ENCODE peak calls at places on chromosomes 3 and 15, in seven cellular contexts. R is stomach, Q is HepG2, W is sigmoid colon, I is A549, T is tibial nerve, Y is ovary. K is an unnamed sample.

GRCh38 chr15:69735126-69735525 is 282.5 kb downstream of the RPLP1 start:
- DNase-seq in Q (no peak), W (no peak), T (peak; percentile 30), Y (no peak), I (no peak), R (no peak), K (no peak)

GRCh38 chr3:44309500-44309899 is 29.1 kb upstream of the TCAIM start:
- DNase-seq in I (no peak), Y (no peak), Q (no peak), W (no peak), T (no peak), R (no peak), K (no peak)

GRCh38 chr15:68536331-68537095 is 42.3 kb upstream of the CORO2B start:
- DNase-seq in W (no peak), T (no peak), I (no peak), R (no peak), Q (no peak), Y (no peak), K (no peak)

GRCh38 chr3:81592101-81592500 is 169.3 kb downstream of the GBE1 start:
- DNase-seq in I (no peak), Y (no peak), W (no peak), Q (no peak), R (no peak), T (no peak), K (no peak)

GRCh38 chr3:55247666-55248065 is 239.4 kb downstream of the WNT5A start:
- DNase-seq in Q (no peak), Y (no peak), T (no peak), R (no peak), I (no peak), W (no peak), K (no peak)

GRCh38 chr3:150407818-150408231 is 273 bp upstream of the TSC22D2 start:
- DNase-seq in R (no peak), T (peak; percentile 93), I (peak; percentile 64), Y (peak; percentile 99), W (peak; percentile 98), Q (no peak), K (peak; percentile 98)

GRCh38 chr15:36879568-36880225 is 220.7 kb downstream of the MEIS2 start:
- DNase-seq in T (no peak), I (no peak), Y (no peak), W (no peak), Q (no peak), R (no peak), K (no peak)

GRCh38 chr3:55501905-55502304 is 14.8 kb upstream of the WNT5A start:
- DNase-seq in T (no peak), Y (no peak), Q (no peak), R (no peak), I (no peak), W (no peak), K (no peak)

GRCh38 chr3:195030791-195031321 is 240.1 kb downstream of the XXYLT1 start:
- DNase-seq in W (no peak), Y (no peak), I (peak; percentile 14), T (no peak), Q (peak; percentile 74), R (no peak), K (no peak)

GRCh38 chr3:126146525-126147146 is 33.8 kb downstream of the ALDH1L1 start:
- DNase-seq in Y (no peak), W (peak; percentile 56), R (no peak), T (no peak), I (no peak), Q (no peak), K (peak; percentile 6)

GRCh38 chr3:4418156-4418555 is 48.9 kb downstream of the SUMF1 start:
- DNase-seq in R (no peak), W (no peak), Y (no peak), T (no peak), I (no peak), Q (no peak), K (no peak)

GRCh38 chr3:181712190-181712504 is 422 bp downstream of the SOX2 start:
- DNase-seq in Q (no peak), I (no peak), Y (no peak), W (no peak), R (no peak), T (no peak), K (no peak)

GRCh38 chr3:28326458-28326926 is 22.0 kb upstream of the ZCWPW2 start:
- DNase-seq in Y (no peak), R (no peak), I (no peak), Q (no peak), T (no peak), W (no peak), K (peak; percentile 7)

GRCh38 chr15:43294091-43294706 is 27.5 kb upstream of the TGM5 start:
- DNase-seq in R (no peak), W (no peak), T (no peak), Y (no peak), Q (no peak), I (no peak), K (no peak)

GRCh38 chr15:85976986-85977385 is 102.7 kb upstream of the AGBL1 start:
- DNase-seq in I (no peak), Y (no peak), W (no peak), Q (no peak), T (no peak), R (no peak), K (no peak)

GRCh38 chr3:148203263-148204010 is 494.3 kb upstream of the AGTR1 start:
- DNase-seq in T (no peak), Q (no peak), R (no peak), I (no peak), W (no peak), Y (no peak), K (no peak)

GRCh38 chr15:90603893-90604292 is 74.2 kb downstream of the CRTC3 start:
- DNase-seq in R (peak; percentile 41), T (no peak), W (no peak), I (no peak), Y (no peak), Q (no peak), K (peak; percentile 53)

GRCh38 chr3:147614210-147614609 is 205.0 kb downstream of the ZIC1 start:
- DNase-seq in T (no peak), Q (no peak), W (no peak), I (no peak), R (no peak), Y (no peak), K (no peak)

GRCh38 chr15:71374607-71375352 is 259.5 kb downstream of the THSD4 start:
- DNase-seq in Y (no peak), R (no peak), Q (no peak), T (no peak), I (no peak), W (no peak), K (peak; percentile 24)

GRCh38 chr3:38834110-38834509 is 18.1 kb upstream of the SCN10A start:
- DNase-seq in T (peak; percentile 28), Y (no peak), Q (peak; percentile 50), I (peak; percentile 9), W (peak; percentile 67), R (no peak), K (peak; percentile 9)

DNA sequence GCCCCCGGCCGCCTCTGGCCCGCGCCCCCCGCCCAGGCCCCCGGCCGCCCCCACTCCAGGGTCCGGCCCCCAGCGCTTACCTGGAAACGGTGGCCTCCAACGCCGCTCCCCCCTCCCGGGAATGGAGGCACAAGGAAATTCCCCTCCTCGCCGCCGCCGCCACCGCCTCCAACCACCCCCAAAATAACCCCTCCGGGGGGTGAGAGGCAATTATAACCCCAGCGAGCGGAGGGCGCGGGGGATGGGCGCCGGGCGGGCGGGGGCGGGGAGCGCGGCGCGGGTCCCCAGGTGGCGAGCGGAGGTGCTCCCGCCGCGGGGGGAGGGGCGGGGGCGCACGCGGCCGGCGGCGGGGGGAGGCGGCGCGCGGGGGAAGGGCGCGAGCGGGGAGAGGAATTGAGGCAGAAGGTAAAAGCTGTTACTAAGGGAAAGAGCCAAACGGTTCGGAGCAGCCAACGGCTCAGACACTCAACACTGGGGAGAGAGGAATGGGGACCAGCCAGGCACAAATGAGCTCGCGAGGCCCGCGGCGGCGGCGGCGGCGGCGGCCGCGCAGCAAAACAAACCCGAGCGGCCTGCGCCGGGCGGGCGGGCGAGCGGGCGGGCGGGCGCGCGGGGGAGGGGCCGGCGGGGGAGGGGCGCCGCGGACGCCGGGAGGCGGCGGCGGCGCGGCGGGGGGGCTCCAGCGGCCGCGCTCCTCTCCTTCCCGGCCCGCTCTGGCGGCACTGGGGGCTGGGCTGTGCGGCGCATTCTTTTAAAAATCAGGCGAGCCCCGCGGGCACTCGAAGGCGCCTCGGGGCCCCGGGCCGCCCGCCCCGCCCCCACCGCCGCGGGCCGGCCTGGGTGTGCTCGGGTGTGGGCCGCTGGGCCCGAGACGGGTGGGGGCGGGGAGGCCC is at the start of gene TBL1XR1:
- DNase-seq in I (peak; percentile 66), R (peak; percentile 95), W (peak; percentile 97), T (peak; percentile 83), Y (peak; percentile 93), Q (peak; percentile 85), K (peak; percentile 95)
- TF ChIP-seq EP300 in I (peak; percentile 60), R (peak; percentile 24), W (peak; percentile 65), T (no peak), Y (peak; percentile 61), Q (peak; percentile 12), K (peak; percentile 90)

GRCh38 chr3:53708001-53708621 is 138.1 kb downstream of the CHDH start:
- DNase-seq in Q (no peak), W (no peak), R (peak; percentile 25), I (no peak), Y (no peak), T (no peak), K (no peak)
- TF ChIP-seq POLR2A in Q (no peak), W (no peak), R (no peak), I (no peak), Y (no peak), T (no peak), K (no peak)

GRCh38 chr3:22691407-22691806 is 511.7 kb upstream of the UBE2E2 start:
- DNase-seq in Y (no peak), W (no peak), T (no peak), Q (no peak), I (no peak), R (no peak), K (no peak)

DNA sequence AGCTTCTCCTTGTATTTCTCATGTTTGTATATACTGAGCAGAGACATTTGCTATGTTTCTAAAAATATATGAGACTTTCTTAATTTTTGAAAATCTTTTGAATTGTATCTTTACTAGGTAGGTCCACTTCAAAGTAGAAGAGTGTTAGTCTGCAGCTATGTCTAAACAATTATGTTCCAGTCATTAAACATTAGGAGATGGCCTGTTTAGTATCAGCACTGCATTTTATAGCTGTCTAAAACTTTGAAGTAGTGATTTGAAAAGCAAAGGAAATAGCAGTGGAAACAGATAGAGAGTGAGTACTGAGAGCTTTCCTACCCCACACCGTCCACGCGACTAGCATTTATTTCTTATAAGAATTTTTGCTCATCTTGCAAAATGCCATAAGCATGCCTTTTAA is 510.9 kb upstream of the UBE2E2 start:
- DNase-seq in I (no peak), R (no peak), T (no peak), Y (no peak), Q (no peak), W (no peak), K (no peak)
- TF ChIP-seq EP300 in I (no peak), R (no peak), T (no peak), Y (no peak), Q (no peak), W (no peak), K (no peak)

DNA sequence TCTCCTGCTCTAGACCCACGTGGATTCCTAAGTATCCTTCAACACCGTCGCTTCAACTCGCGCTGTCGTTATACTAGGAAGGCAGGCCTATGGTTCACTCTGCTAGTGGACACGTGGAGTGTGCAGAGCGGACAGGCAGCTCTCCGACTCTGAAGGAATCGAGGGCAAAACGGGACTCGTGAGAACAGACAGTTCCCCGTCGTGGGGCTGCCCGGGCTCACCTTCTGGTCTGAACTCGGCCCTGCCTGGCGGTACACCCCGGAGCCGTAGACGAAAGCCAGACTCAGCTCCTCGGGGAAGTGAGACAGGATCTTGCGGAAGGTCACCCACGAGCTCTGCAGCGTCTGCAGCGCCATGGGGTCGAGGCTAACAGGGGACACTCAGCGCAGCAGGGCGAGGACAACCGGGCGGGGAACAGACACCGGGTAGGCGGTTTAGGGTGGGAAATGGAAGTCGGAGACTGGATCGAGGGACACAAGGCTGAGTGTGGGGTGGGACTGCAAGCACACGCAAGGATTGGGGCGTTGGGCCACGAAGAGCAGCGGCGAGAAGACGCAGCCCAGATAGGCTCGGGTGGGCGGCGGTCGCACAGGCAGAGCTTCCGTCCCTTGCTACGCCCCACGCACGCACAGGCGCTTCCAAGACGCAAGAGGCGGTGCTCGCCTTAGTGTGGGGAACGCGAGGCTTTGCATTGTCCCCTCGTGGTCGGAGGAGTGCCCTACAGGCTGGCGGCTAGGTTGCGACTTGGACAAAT is at the start of gene TAMM41:
- DNase-seq in Y (peak; percentile 85), Q (peak; percentile 78), T (peak; percentile 78), R (peak; percentile 91), I (peak; percentile 96), W (peak; percentile 95), K (peak; percentile 93)
- TF ChIP-seq POLR2A in Y (peak; percentile 9), Q (peak; percentile 70), T (peak; percentile 66), R (no peak), I (peak; percentile 96), W (peak; percentile 12), K (peak; percentile 87)

K was measured in transverse colon.